ENCODE peak calls at places on chromosome 14, in ten cellular contexts. Q is iris pigment epithelial cell, H is cardiac fibroblast, X is T47D, W is iPS-NIHi11, J is thoracic aorta, D is NCI-H1436, Y is GM12892, E is A673, O is NCI-H748 treated with DMSO at 0.1 percent for 48 hours. T is an unnamed sample.
A peak's percentile ranks its signal among the peaks of the same experiment; 100 is the strongest.

GRCh38 chr14:64723691-64724577 is 19.7 kb downstream of the PLEKHG3 start:
- DNase-seq in Q (peak; percentile 72), H (no peak), X (no peak), W (no peak), J (no peak), D (no peak), Y (no peak), E (no peak), O (no peak), T (peak; percentile 25)

GRCh38 chr14:36702484-36702883 is 40.8 kb downstream of the PAX9 start:
- DNase-seq in Q (no peak), H (no peak), X (no peak), W (no peak), J (no peak), D (no peak), Y (no peak), E (no peak), O (no peak), T (no peak)

GRCh38 chr14:71398450-71398849 is 491.2 kb downstream of the PCNX1 start:
- DNase-seq in Q (no peak), H (no peak), X (no peak), W (no peak), J (no peak), D (no peak), Y (no peak), E (no peak), O (no peak), T (no peak)

GRCh38 chr14:68284333-68284732 is 464.8 kb downstream of the RAD51B start:
- DNase-seq in Q (no peak), H (peak; percentile 89), X (no peak), W (no peak), J (no peak), D (no peak), Y (no peak), E (no peak), O (no peak), T (no peak)

GRCh38 chr14:74879427-74880180 is 2.1 kb upstream of the DLST start:
- DNase-seq in Q (peak; percentile 46), H (no peak), X (peak; percentile 26), W (no peak), J (no peak), D (no peak), Y (no peak), E (no peak), O (no peak), T (no peak)

GRCh38 chr14:54253195-54253947 is 143.4 kb upstream of the CDKN3 start:
- DNase-seq in Q (peak; percentile 89), H (peak; percentile 39), X (peak; percentile 40), W (no peak), J (peak; percentile 5), D (no peak), Y (no peak), E (no peak), O (no peak), T (no peak)

GRCh38 chr14:26194816-26195215 is 403.0 kb downstream of the NOVA1 start:
- DNase-seq in Q (no peak), H (no peak), X (no peak), W (no peak), J (no peak), D (no peak), Y (no peak), E (no peak), O (no peak), T (no peak)

GRCh38 chr14:92450351-92451070 is 63.1 kb upstream of the RIN3 start:
- DNase-seq in Q (no peak), H (no peak), X (no peak), W (no peak), J (no peak), D (no peak), Y (no peak), E (no peak), O (no peak), T (no peak)

GRCh38 chr14:77123381-77124344 is 17.9 kb downstream of the ZDHHC22 start:
- DNase-seq in Q (no peak), H (no peak), X (peak; percentile 88), W (peak; percentile 67), J (no peak), D (peak; percentile 28), Y (no peak), E (no peak), O (no peak), T (peak; percentile 62)

GRCh38 chr14:50658203-50658602 is 9.9 kb downstream of the SAV1 start:
- DNase-seq in Q (peak; percentile 74), H (peak; percentile 86), X (no peak), W (peak; percentile 33), J (no peak), D (no peak), Y (no peak), E (peak; percentile 95), O (no peak), T (no peak)

GRCh38 chr14:89292579-89293348 is 124.3 kb downstream of the FOXN3 start:
- DNase-seq in Q (no peak), H (no peak), X (no peak), W (no peak), J (no peak), D (no peak), Y (no peak), E (no peak), O (no peak), T (no peak)

GRCh38 chr14:66709292-66709691 is 201.3 kb downstream of the GPHN start:
- DNase-seq in Q (peak; percentile 46), H (peak; percentile 40), X (no peak), W (no peak), J (no peak), D (no peak), Y (no peak), E (peak; percentile 9), O (no peak), T (no peak)

GRCh38 chr14:68987653-68988036 is 8.5 kb upstream of the ACTN1 start:
- DNase-seq in Q (no peak), H (no peak), X (peak; percentile 67), W (peak; percentile 88), J (no peak), D (peak; percentile 65), Y (no peak), E (peak; percentile 46), O (no peak), T (no peak)

GRCh38 chr14:104927901-104928300 is 3.2 kb downstream of the PLD4 start:
- DNase-seq in Q (no peak), H (no peak), X (no peak), W (no peak), J (no peak), D (no peak), Y (no peak), E (no peak), O (no peak), T (no peak)

GRCh38 chr14:88551094-88551870 is 3.5 kb downstream of the PTPN21 start:
- DNase-seq in Q (peak; percentile 87), H (peak; percentile 92), X (peak; percentile 95), W (peak; percentile 77), J (no peak), D (peak; percentile 76), Y (no peak), E (peak; percentile 93), O (peak; percentile 88), T (peak; percentile 73)

GRCh38 chr14:22521449-22522239 is 67.4 kb downstream of the DAD1 start:
- DNase-seq in Q (no peak), H (no peak), X (no peak), W (no peak), J (no peak), D (no peak), Y (no peak), E (no peak), O (no peak), T (no peak)

GRCh38 chr14:91303091-91303923 is 58.8 kb upstream of the GPR68 start:
- DNase-seq in Q (no peak), H (peak; percentile 36), X (peak; percentile 58), W (peak; percentile 96), J (no peak), D (peak; percentile 29), Y (peak; percentile 89), E (peak; percentile 75), O (no peak), T (no peak)

GRCh38 chr14:67970923-67971322 is 151.3 kb downstream of the RAD51B start:
- DNase-seq in Q (no peak), H (no peak), X (no peak), W (no peak), J (no peak), D (no peak), Y (no peak), E (no peak), O (no peak), T (no peak)

GRCh38 chr14:104281768-104282301 is 143.4 kb downstream of the KIF26A start:
- DNase-seq in Q (no peak), H (no peak), X (no peak), W (no peak), J (no peak), D (no peak), Y (no peak), E (no peak), O (no peak), T (no peak)

GRCh38 chr14:76022991-76023390 is 37.4 kb downstream of the IFT43 start:
- DNase-seq in Q (peak; percentile 28), H (no peak), X (no peak), W (no peak), J (no peak), D (no peak), Y (no peak), E (no peak), O (no peak), T (no peak)

GRCh38 chr14:61569783-61570182 is 125.5 kb upstream of the HIF1A start:
- DNase-seq in Q (peak; percentile 95), H (peak; percentile 91), X (no peak), W (no peak), J (no peak), D (peak; percentile 12), Y (no peak), E (no peak), O (no peak), T (no peak)

GRCh38 chr14:32542507-32542906 is 213.4 kb downstream of the AKAP6 start:
- DNase-seq in Q (peak; percentile 7), H (peak; percentile 11), X (no peak), W (no peak), J (no peak), D (no peak), Y (no peak), E (no peak), O (no peak), T (no peak)

GRCh38 chr14:22510527-22511110 is 78.4 kb downstream of the DAD1 start:
- DNase-seq in Q (peak; percentile 55), H (peak; percentile 58), X (no peak), W (no peak), J (no peak), D (no peak), Y (no peak), E (peak; percentile 54), O (no peak), T (no peak)

GRCh38 chr14:93793555-93793954 is 5.3 kb upstream of the PRIMA1 start:
- DNase-seq in Q (no peak), H (no peak), X (no peak), W (no peak), J (no peak), D (no peak), Y (no peak), E (no peak), O (no peak), T (no peak)

GRCh38 chr14:42911642-42912041 is 1305.0 kb downstream of the LRFN5 start:
- DNase-seq in Q (peak; percentile 21), H (peak; percentile 1), X (peak; percentile 39), W (no peak), J (no peak), D (no peak), Y (no peak), E (peak; percentile 4), O (no peak), T (no peak)

GRCh38 chr14:104749111-104749649 is 3.8 kb upstream of the SIVA1 start:
- DNase-seq in Q (peak; percentile 15), H (no peak), X (peak; percentile 74), W (no peak), J (no peak), D (no peak), Y (no peak), E (no peak), O (no peak), T (peak; percentile 66)